ENCODE peak calls at places on chromosomes 11 and 22, in seven cellular contexts. R is MM.1S; H is brain microvascular endothelial cell; W is small intestine; Z is thoracic aorta; D is DND-41; X is naive thymus-derived CD4-positive, alpha-beta T cell. G is an unnamed sample. For H3K27me3, the result is how much of the 10 kb centered on the place peaks cover.

GRCh38 chr11:62399868-62400245 is 19.0 kb upstream of the SCGB1A1 start:
- DNase-seq in X (no peak), Z (no peak), D (no peak), H (no peak), R (no peak), W (no peak), G (no peak)

GRCh38 chr11:86172894-86173293 is 71.7 kb upstream of the EED start:
- DNase-seq in R (no peak), H (peak), Z (no peak), W (no peak), X (no peak), D (no peak), G (no peak)

GRCh38 chr22:23562186-23562585 is 17.9 kb downstream of the IGLL1 start:
- DNase-seq in D (no peak), Z (no peak), W (no peak), R (no peak), H (no peak), X (no peak), G (no peak)

GRCh38 chr11:105862736-105863367 is 159.2 kb downstream of the MSANTD4 start:
- DNase-seq in D (peak), H (peak), Z (no peak), W (peak), X (no peak), R (peak), G (no peak)

GRCh38 chr11:112292785-112293407 is 32.2 kb upstream of the PLET1 start:
- DNase-seq in D (no peak), H (peak), Z (peak), W (peak), R (no peak), X (no peak), G (no peak)

GRCh38 chr11:96391698-96392307 is 2.0 kb downstream of the JRKL start:
- DNase-seq in R (no peak), H (peak), W (no peak), D (no peak), Z (no peak), X (no peak), G (no peak)

GRCh38 chr22:37095113-37095512 is 14.4 kb downstream of the TMPRSS6 start:
- DNase-seq in D (no peak), X (no peak), W (no peak), R (no peak), Z (no peak), H (no peak), G (no peak)

GRCh38 chr11:57491371-57492061 is 24.0 kb downstream of the SLC43A1 start:
- DNase-seq in H (peak), D (peak), Z (no peak), X (no peak), R (no peak), W (peak), G (no peak)

GRCh38 chr22:32053165-32053755 is 10.2 kb downstream of the SLC5A1 start:
- DNase-seq in H (no peak), W (no peak), R (no peak), X (no peak), D (no peak), Z (no peak), G (no peak)

GRCh38 chr11:134045799-134046635 is 22.9 kb upstream of the JAM3 start:
- DNase-seq in X (no peak), D (no peak), Z (no peak), H (no peak), R (no peak), W (no peak), G (no peak)

GRCh38 chr11:82899191-82899820 is 924 bp downstream of the PRCP start:
- DNase-seq in R (no peak), X (peak), W (peak), H (no peak), D (no peak), Z (no peak), G (no peak)

GRCh38 chr11:1694064-1694845 is 2.7 kb upstream of the KRTAP5-6 start:
- DNase-seq in X (peak), R (peak), W (peak), Z (peak), D (peak), H (peak), G (peak)

GRCh38 chr11:111429066-111429506 is 50.0 kb upstream of the POU2AF1 start:
- DNase-seq in X (peak), W (peak), Z (no peak), R (peak), H (peak), D (peak), G (no peak)

GRCh38 chr11:92314499-92314898 is 89.9 kb downstream of the FAT3 start:
- DNase-seq in W (no peak), Z (no peak), H (no peak), R (no peak), D (no peak), X (no peak), G (no peak)

GRCh38 chr11:76201672-76202412 is 4.5 kb downstream of the WNT11 start:
- DNase-seq in X (no peak), D (no peak), Z (no peak), R (no peak), H (no peak), W (no peak), G (no peak)

GRCh38 chr11:18347471-18348125 is 25.2 kb downstream of the GTF2H1 start:
- DNase-seq in X (no peak), Z (no peak), D (no peak), R (no peak), H (peak), W (no peak), G (no peak)

GRCh38 chr11:64694821-64695365 is 28.1 kb downstream of the NRXN2 start:
- DNase-seq in X (no peak), W (no peak), Z (no peak), D (peak), H (no peak), R (no peak), G (no peak)

GRCh38 chr22:37571258-37571991 is 8.5 kb downstream of the LGALS2 start:
- DNase-seq in H (no peak), R (no peak), X (no peak), W (no peak), Z (no peak), D (no peak), G (no peak)

GRCh38 chr22:19723165-19723989 is at the start of gene GP1BB:
- DNase-seq in X (no peak), H (peak), Z (no peak), W (peak), R (no peak), D (no peak), G (no peak)

GRCh38 chr11:17397311-17398002 is 9.0 kb upstream of the KCNJ11 start:
- DNase-seq in Z (no peak), R (no peak), W (no peak), H (no peak), X (no peak), D (no peak), G (no peak)

GRCh38 chr11:20099527-20099926 is 60.7 kb downstream of the DBX1 start:
- DNase-seq in W (no peak), R (no peak), X (no peak), D (no peak), Z (no peak), H (no peak), G (no peak)

GRCh38 chr22:46612904-46613605 is 7.1 kb upstream of the GRAMD4 start:
- DNase-seq in X (peak), H (no peak), R (no peak), Z (no peak), W (peak), D (peak), G (peak)

GRCh38 chr22:26762503-26763170 is 105.2 kb downstream of the MIAT start:
- DNase-seq in D (no peak), X (no peak), W (no peak), Z (no peak), H (no peak), R (no peak), G (no peak)

GRCh38 chr11:100367892-100368291 is 319.2 kb upstream of the ARHGAP42 start:
- DNase-seq in X (no peak), W (no peak), D (no peak), Z (no peak), R (no peak), H (no peak), G (no peak)

GRCh38 chr11:23112987-23113886 is 253.0 kb upstream of the CCDC179 start:
- DNase-seq in H (peak), Z (no peak), W (peak), X (no peak), R (peak), D (peak), G (no peak)

GRCh38 chr11:118608268-118609214 is 1.1 kb downstream of the PHLDB1 start:
- DNase-seq in Z (no peak), X (peak), D (peak), H (peak), R (no peak), W (no peak), G (peak)

GRCh38 chr11:68545796-68546195 is 85.2 kb downstream of the PPP6R3 start:
- DNase-seq in D (no peak), Z (no peak), W (no peak), X (no peak), H (no peak), R (no peak), G (no peak)
- H3K27ac ChIP-seq in D (no peak), Z (no peak), W (no peak), X (no peak), H (no peak), R (no peak), G (no peak)

GRCh38 chr22:49705216-49705600 is 122.5 kb downstream of the BRD1 start:
- DNase-seq in Z (no peak), X (no peak), W (no peak), H (no peak), D (no peak), R (no peak), G (no peak)

GRCh38 chr22:49704345-49705215 is 123.1 kb downstream of the BRD1 start:
- DNase-seq in X (no peak), H (no peak), D (no peak), Z (no peak), R (no peak), W (no peak), G (no peak)

GRCh38 chr22:49703990-49704344 is 123.7 kb downstream of the BRD1 start:
- DNase-seq in R (no peak), Z (no peak), X (no peak), W (no peak), H (no peak), D (no peak), G (no peak)

GRCh38 chr22:49703391-49703926 is 124.2 kb downstream of the BRD1 start:
- DNase-seq in R (no peak), X (no peak), D (no peak), H (no peak), W (no peak), Z (no peak), G (no peak)

GRCh38 chr22:49705631-49706352 is 121.9 kb downstream of the BRD1 start:
- DNase-seq in W (no peak), X (peak), H (no peak), R (no peak), D (no peak), Z (no peak), G (no peak)
- H3K27me3 ChIP-seq in W (under half), X (under half), H (under half), R (half or more), D (under half), Z (under half), G (under half)

GRCh38 chr11:67285541-67286498 is 3.3 kb upstream of the ANKRD13D start:
- DNase-seq in W (no peak), X (no peak), H (no peak), Z (no peak), R (no peak), D (no peak), G (peak)
- H3K4me3 ChIP-seq in W (no peak), X (no peak), H (no peak), Z (no peak), R (no peak), D (no peak), G (no peak)

GRCh38 chr11:67451658-67451976 is 912 bp downstream of the GPR152 start:
- DNase-seq in X (no peak), Z (no peak), R (no peak), W (no peak), D (no peak), H (no peak), G (no peak)
- H3K27ac ChIP-seq in X (no peak), Z (no peak), R (no peak), W (no peak), D (no peak), H (no peak), G (no peak)

DNA sequence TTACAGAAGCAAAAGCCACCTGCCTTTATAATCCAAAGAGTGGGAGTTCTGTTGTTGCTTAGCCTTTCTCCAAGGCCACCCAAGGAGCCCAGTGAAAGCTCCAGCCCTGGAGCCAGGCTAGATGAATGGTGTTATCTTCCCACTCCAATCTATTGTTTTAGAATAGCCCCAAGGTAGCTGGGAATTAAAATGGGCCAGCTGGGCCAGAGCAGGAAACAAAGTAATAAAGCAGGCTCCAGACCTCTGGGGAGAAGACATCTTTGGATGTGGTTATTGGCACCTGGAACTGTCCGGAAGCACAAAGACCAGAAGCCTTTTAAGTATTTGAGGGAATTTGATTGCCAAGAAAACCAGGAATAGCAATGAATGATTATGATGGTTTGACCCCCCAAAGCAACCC is 8.8 kb downstream of the C11orf96 start:
- DNase-seq in D (no peak), W (no peak), H (no peak), Z (no peak), R (no peak), X (no peak), G (no peak)
- H3K27me3 ChIP-seq in D (under half), W (under half), H (under half), Z (under half), R (under half), X (under half), G (under half)

DNA sequence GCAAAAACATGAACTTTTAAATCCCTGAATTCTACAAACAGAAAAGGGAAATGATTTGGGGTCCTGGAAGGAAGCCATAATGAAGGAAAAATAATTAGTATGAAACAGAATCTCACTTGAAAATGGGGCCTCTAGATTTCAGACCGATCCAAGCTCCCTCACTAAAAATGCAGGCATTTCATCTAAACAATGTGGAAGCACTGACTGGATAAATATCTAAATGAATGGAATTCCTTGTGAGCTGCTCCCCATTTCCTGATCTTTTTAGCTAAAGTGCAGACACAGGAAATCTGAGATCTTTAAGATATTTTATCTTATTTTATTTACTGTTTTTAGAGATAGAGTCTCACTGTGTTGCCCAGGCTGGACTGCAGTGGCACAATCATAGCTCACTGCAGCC is 1255.8 kb downstream of the LRRC4C start:
- DNase-seq in H (no peak), Z (no peak), R (no peak), D (no peak), X (no peak), W (no peak), G (no peak)
- H3K4me3 ChIP-seq in H (no peak), Z (no peak), R (no peak), D (no peak), X (no peak), W (no peak), G (no peak)

DNA sequence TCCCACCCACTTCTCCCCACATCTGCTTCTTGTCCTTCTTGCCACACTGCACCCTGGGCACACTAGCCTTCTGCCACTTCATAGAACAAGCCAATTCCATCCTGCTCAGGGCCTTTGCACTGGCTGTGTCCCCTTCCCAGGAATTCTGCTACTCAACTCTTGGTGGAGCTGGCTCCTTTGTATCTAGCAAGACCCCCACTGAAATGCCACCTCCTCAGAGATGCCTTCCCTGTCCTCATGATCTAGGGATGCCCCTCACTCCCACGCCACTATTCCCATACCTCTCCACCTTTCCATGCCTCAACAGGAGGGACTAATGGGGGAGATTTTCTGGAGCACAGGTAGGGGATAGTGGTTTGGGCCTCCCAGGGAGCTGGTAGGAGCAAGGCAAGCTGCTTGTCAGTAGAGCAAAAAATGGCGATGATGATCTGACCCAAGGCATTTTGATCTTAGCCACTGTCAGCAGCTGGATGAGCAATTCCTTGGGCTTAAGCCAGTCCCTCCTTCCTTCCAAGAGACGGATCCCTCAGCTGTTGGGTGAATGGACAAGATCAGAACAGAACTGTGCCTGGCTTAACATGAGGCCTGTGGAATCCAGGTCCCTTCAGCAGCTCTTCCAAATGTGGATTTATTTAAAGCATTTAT is 4.1 kb upstream of the PRDM11 start:
- DNase-seq in H (no peak), R (no peak), D (no peak), W (no peak), Z (no peak), X (no peak), G (no peak)
- H3K27ac ChIP-seq in H (no peak), R (no peak), D (no peak), W (no peak), Z (no peak), X (no peak), G (no peak)